ENCODE peak calls at places on chromosomes 1 and 21, in four cellular contexts. N, J, O and G are unnamed samples.
A peak's percentile ranks its signal among the peaks of the same experiment; 100 is the strongest.

GRCh38 chr21:41411449-41412089 is 14.5 kb upstream of the MX1 start:
- DNase-seq in J (no peak), O (no peak), N (no peak), G (no peak)

GRCh38 chr1:172883387-172883791 is 167.4 kb downstream of the TNFSF18 start:
- DNase-seq in J (no peak), O (no peak), N (no peak), G (no peak)

GRCh38 chr1:158371188-158371953 is 17.7 kb downstream of the CD1E start:
- DNase-seq in N (no peak), O (no peak), J (peak; percentile 50), G (no peak)

GRCh38 chr21:41921089-41921819 is 32.6 kb downstream of the C2CD2 start:
- DNase-seq in J (no peak), N (no peak), O (no peak), G (no peak)

GRCh38 chr21:15224346-15225086 is 159.7 kb upstream of the NRIP1 start:
- DNase-seq in O (no peak), J (no peak), N (no peak), G (no peak)

GRCh38 chr1:161330346-161330745 is 16.2 kb downstream of the SDHC start:
- DNase-seq in J (no peak), N (no peak), O (no peak), G (no peak)

GRCh38 chr1:9996624-9997582 is at the start of gene RBP7:
- DNase-seq in N (no peak), O (peak; percentile 52), J (peak; percentile 12), G (no peak)

GRCh38 chr21:14541840-14542495 is 4.1 kb downstream of the SAMSN1 start:
- DNase-seq in O (no peak), J (no peak), N (no peak), G (no peak)

GRCh38 chr1:248009681-248010080 is 3.8 kb upstream of the OR2L5 start:
- DNase-seq in O (no peak), N (no peak), J (no peak), G (no peak)

GRCh38 chr1:154635162-154635561 is 27.2 kb upstream of the ADAR start:
- DNase-seq in J (no peak), N (no peak), O (no peak), G (no peak)

GRCh38 chr1:100344774-100345173 is 7.5 kb upstream of the CDC14A start:
- DNase-seq in O (no peak), N (no peak), J (no peak), G (no peak)

GRCh38 chr1:186958520-186958919 is 129.8 kb downstream of the PLA2G4A start:
- DNase-seq in N (no peak), O (no peak), J (no peak), G (no peak)

GRCh38 chr1:193079187-193079586 is 19.8 kb downstream of the RO60 start:
- DNase-seq in J (no peak), N (no peak), O (no peak), G (no peak)

GRCh38 chr1:211738709-211739301 is 63.4 kb upstream of the NEK2 start:
- DNase-seq in N (peak; percentile 67), J (peak; percentile 17), O (no peak), G (no peak)

GRCh38 chr1:40831001-40831732 is 31.0 kb downstream of the CITED4 start:
- DNase-seq in N (no peak), J (no peak), O (no peak), G (no peak)

GRCh38 chr1:151706464-151707415 is 9.9 kb downstream of the CELF3 start:
- DNase-seq in O (no peak), N (no peak), J (no peak), G (no peak)

GRCh38 chr1:2031546-2032540 is 12.7 kb downstream of the GABRD start:
- DNase-seq in O (no peak), J (no peak), N (no peak), G (no peak)

GRCh38 chr1:222582099-222582774 is 7.5 kb downstream of the TAF1A start:
- DNase-seq in O (no peak), J (no peak), N (no peak), G (no peak)

GRCh38 chr21:29640233-29640554 is 299.6 kb downstream of the GRIK1 start:
- DNase-seq in J (no peak), N (no peak), O (no peak), G (no peak)

GRCh38 chr1:2267051-2267830 is 39.1 kb downstream of the SKI start:
- DNase-seq in N (no peak), O (peak; percentile 35), J (no peak), G (no peak)

GRCh38 chr1:50108497-50109073 is at the start of gene ELAVL4:
- DNase-seq in N (peak; percentile 3), J (no peak), O (no peak), G (peak; percentile 35)

GRCh38 chr1:78649628-78650027 is at the start of gene IFI44:
- DNase-seq in O (peak; percentile 83), N (peak; percentile 36), J (peak; percentile 70), G (peak; percentile 47)

GRCh38 chr1:45493116-45493697 is 2.2 kb upstream of the TESK2 start:
- DNase-seq in O (no peak), J (peak; percentile 48), N (peak; percentile 21), G (peak; percentile 62)

GRCh38 chr1:201889092-201889968 is 632 bp downstream of the SHISA4 start:
- DNase-seq in J (no peak), O (no peak), N (no peak), G (no peak)

GRCh38 chr1:57860333-57860732 is 436.5 kb upstream of the DAB1 start:
- DNase-seq in O (no peak), J (no peak), N (no peak), G (peak; percentile 49)

GRCh38 chr1:68202239-68202832 is 30.0 kb downstream of the WLS start:
- DNase-seq in J (no peak), N (no peak), O (no peak), G (no peak)

GRCh38 chr1:47507921-47508894 is 70.4 kb downstream of the FOXD2 start:
- DNase-seq in J (peak; percentile 62), O (peak; percentile 62), N (no peak), G (no peak)

GRCh38 chr1:162381941-162382750 is 618 bp downstream of the C1orf226 start:
- DNase-seq in N (no peak), O (no peak), J (no peak), G (no peak)

GRCh38 chr1:14955402-14955801 is 198.1 kb upstream of the TMEM51 start:
- DNase-seq in J (no peak), O (no peak), N (no peak), G (no peak)

GRCh38 chr1:211525101-211525676 is 33.2 kb upstream of the RD3 start:
- DNase-seq in N (no peak), J (no peak), O (no peak), G (no peak)

GRCh38 chr1:247273013-247273412 is 17.1 kb downstream of the VN1R5 start:
- DNase-seq in J (no peak), O (no peak), N (peak; percentile 7), G (peak; percentile 36)

GRCh38 chr21:45455321-45456013 is 50.5 kb downstream of the COL18A1 start:
- DNase-seq in O (peak; percentile 64), N (no peak), J (no peak), G (no peak)

GRCh38 chr1:96361961-96362360 is 359.6 kb upstream of the PTBP2 start:
- DNase-seq in O (no peak), N (no peak), J (no peak), G (no peak)

GRCh38 chr21:16070207-16070651 is 340.4 kb downstream of the USP25 start:
- DNase-seq in J (no peak), O (no peak), N (peak; percentile 52), G (peak; percentile 73)

GRCh38 chr1:202938287-202938925 is 11.4 kb upstream of the KLHL12 start:
- DNase-seq in O (no peak), N (no peak), J (no peak), G (no peak)

GRCh38 chr21:32844653-32845443 is 73.3 kb upstream of the PAXBP1 start:
- DNase-seq in N (no peak), J (no peak), O (no peak), G (no peak)